ENCODE peak calls at places on chromosomes 13 and 19, in seven cellular contexts. One of them, this sample, is unnamed.

GRCh38 chr13:46546084-46546786 is 6.7 kb upstream of the LRCH1 start:
- DNase-seq in substantia nigra: no peak
- DNase-seq in glomerular endothelial cell: no peak
- DNase-seq in cardiac fibroblast: no peak
- DNase-seq in kidney epithelial cell: no peak
- DNase-seq in mesothelial cell of epicardium: no peak
- DNase-seq in GM04504: no peak
- DNase-seq in this sample: no peak

GRCh38 chr19:45117167-45117594 is 24.2 kb downstream of the PPP1R37 start:
- DNase-seq in mesothelial cell of epicardium: no peak
- DNase-seq in cardiac fibroblast: no peak
- DNase-seq in substantia nigra: no peak
- DNase-seq in glomerular endothelial cell: no peak
- DNase-seq in GM04504: no peak
- DNase-seq in kidney epithelial cell: no peak
- DNase-seq in this sample: no peak

GRCh38 chr13:73337511-73337910 is 278.7 kb downstream of the KLF5 start:
- DNase-seq in cardiac fibroblast: peak
- DNase-seq in kidney epithelial cell: no peak
- DNase-seq in mesothelial cell of epicardium: no peak
- DNase-seq in GM04504: no peak
- DNase-seq in glomerular endothelial cell: no peak
- DNase-seq in substantia nigra: no peak
- DNase-seq in this sample: peak

GRCh38 chr19:56170261-56170660 is 5.5 kb upstream of the GALP start:
- DNase-seq in cardiac fibroblast: peak
- DNase-seq in substantia nigra: no peak
- DNase-seq in kidney epithelial cell: peak
- DNase-seq in GM04504: no peak
- DNase-seq in glomerular endothelial cell: no peak
- DNase-seq in mesothelial cell of epicardium: no peak
- DNase-seq in this sample: no peak

GRCh38 chr19:46408611-46409039 is 4.7 kb downstream of the CCDC8 start:
- DNase-seq in kidney epithelial cell: no peak
- DNase-seq in cardiac fibroblast: no peak
- DNase-seq in GM04504: no peak
- DNase-seq in substantia nigra: peak
- DNase-seq in mesothelial cell of epicardium: no peak
- DNase-seq in glomerular endothelial cell: no peak
- DNase-seq in this sample: no peak

GRCh38 chr13:75480691-75481175 is 1.2 kb downstream of the TBC1D4 start:
- DNase-seq in GM04504: no peak
- DNase-seq in glomerular endothelial cell: no peak
- DNase-seq in cardiac fibroblast: peak
- DNase-seq in substantia nigra: no peak
- DNase-seq in kidney epithelial cell: no peak
- DNase-seq in mesothelial cell of epicardium: peak
- DNase-seq in this sample: no peak

GRCh38 chr13:85266331-85266730 is 532.9 kb downstream of the SLITRK6 start:
- DNase-seq in mesothelial cell of epicardium: no peak
- DNase-seq in cardiac fibroblast: no peak
- DNase-seq in GM04504: no peak
- DNase-seq in substantia nigra: no peak
- DNase-seq in kidney epithelial cell: no peak
- DNase-seq in glomerular endothelial cell: no peak
- DNase-seq in this sample: no peak

GRCh38 chr19:45632468-45633196 is 6.6 kb downstream of the EML2 start:
- DNase-seq in mesothelial cell of epicardium: peak
- DNase-seq in glomerular endothelial cell: no peak
- DNase-seq in GM04504: peak
- DNase-seq in kidney epithelial cell: peak
- DNase-seq in substantia nigra: no peak
- DNase-seq in cardiac fibroblast: peak
- DNase-seq in this sample: no peak